ENCODE peak calls at places on chromosome 1, in five cellular contexts. One of them, this sample, is unnamed.

GRCh38 chr1:152168535-152168868 is 9.5 kb upstream of the RPTN start:
- DNase-seq in H9: no peak
- DNase-seq in neuronal stem cell: no peak
- DNase-seq in trophoblast cell: no peak
- DNase-seq in H1: no peak
- DNase-seq in this sample: no peak

GRCh38 chr1:53377438-53377841 is 49.6 kb upstream of the LRP8 start:
- DNase-seq in H9: peak
- DNase-seq in neuronal stem cell: no peak
- DNase-seq in trophoblast cell: no peak
- DNase-seq in H1: peak
- DNase-seq in this sample: no peak

GRCh38 chr1:9860887-9861286 is 37.1 kb upstream of the CLSTN1 start:
- DNase-seq in H9: no peak
- DNase-seq in neuronal stem cell: no peak
- DNase-seq in trophoblast cell: no peak
- DNase-seq in H1: no peak
- DNase-seq in this sample: peak

GRCh38 chr1:16038620-16038912 is 5.0 kb upstream of the CLCNKB start:
- DNase-seq in H9: no peak
- DNase-seq in neuronal stem cell: no peak
- DNase-seq in trophoblast cell: peak
- DNase-seq in H1: no peak
- DNase-seq in this sample: no peak

GRCh38 chr1:89670168-89670567 is 37.2 kb downstream of the LRRC8C start:
- DNase-seq in H9: no peak
- DNase-seq in neuronal stem cell: no peak
- DNase-seq in trophoblast cell: peak
- DNase-seq in H1: no peak
- DNase-seq in this sample: no peak

GRCh38 chr1:9344426-9345200 is 51.9 kb downstream of the SPSB1 start:
- DNase-seq in H9: no peak
- DNase-seq in neuronal stem cell: no peak
- DNase-seq in trophoblast cell: no peak
- DNase-seq in H1: no peak
- DNase-seq in this sample: no peak

GRCh38 chr1:49048188-49048587 is 271.5 kb upstream of the BEND5 start:
- DNase-seq in H9: no peak
- DNase-seq in neuronal stem cell: no peak
- DNase-seq in trophoblast cell: no peak
- DNase-seq in H1: no peak
- DNase-seq in this sample: no peak

GRCh38 chr1:152646656-152647055 is 16.5 kb upstream of the LCE2D start:
- DNase-seq in H9: no peak
- DNase-seq in neuronal stem cell: no peak
- DNase-seq in trophoblast cell: peak
- DNase-seq in H1: no peak
- DNase-seq in this sample: no peak

GRCh38 chr1:112718691-112719418 is 3.7 kb upstream of the PPM1J start:
- DNase-seq in H9: peak
- DNase-seq in neuronal stem cell: peak
- DNase-seq in trophoblast cell: peak
- DNase-seq in H1: peak
- DNase-seq in this sample: peak

GRCh38 chr1:237467320-237467719 is 423.4 kb downstream of the ZP4 start:
- DNase-seq in H9: no peak
- DNase-seq in neuronal stem cell: no peak
- DNase-seq in trophoblast cell: no peak
- DNase-seq in H1: no peak
- DNase-seq in this sample: no peak

GRCh38 chr1:204493145-204493881 is 1.3 kb downstream of the PIK3C2B start:
- DNase-seq in H9: no peak
- DNase-seq in neuronal stem cell: no peak
- DNase-seq in trophoblast cell: no peak
- DNase-seq in H1: peak
- DNase-seq in this sample: peak

GRCh38 chr1:117678246-117678977 is 72.6 kb downstream of the TENT5C start:
- DNase-seq in H9: no peak
- DNase-seq in neuronal stem cell: no peak
- DNase-seq in trophoblast cell: peak
- DNase-seq in H1: no peak
- DNase-seq in this sample: no peak

GRCh38 chr1:202011994-202012393 is 1.6 kb downstream of the ELF3 start:
- DNase-seq in H9: no peak
- DNase-seq in neuronal stem cell: no peak
- DNase-seq in trophoblast cell: no peak
- DNase-seq in H1: no peak
- DNase-seq in this sample: no peak

GRCh38 chr1:241551759-241552638 is 19.8 kb downstream of the KMO start:
- DNase-seq in H9: no peak
- DNase-seq in neuronal stem cell: no peak
- DNase-seq in trophoblast cell: no peak
- DNase-seq in H1: no peak
- DNase-seq in this sample: peak

GRCh38 chr1:164589961-164590507 is 31.1 kb downstream of the PBX1 start:
- DNase-seq in H9: peak
- DNase-seq in neuronal stem cell: no peak
- DNase-seq in trophoblast cell: no peak
- DNase-seq in H1: no peak
- DNase-seq in this sample: no peak

GRCh38 chr1:26477446-26478152 is 5.4 kb downstream of the HMGN2 start:
- DNase-seq in H9: no peak
- DNase-seq in neuronal stem cell: no peak
- DNase-seq in trophoblast cell: no peak
- DNase-seq in H1: no peak
- DNase-seq in this sample: peak

DNA sequence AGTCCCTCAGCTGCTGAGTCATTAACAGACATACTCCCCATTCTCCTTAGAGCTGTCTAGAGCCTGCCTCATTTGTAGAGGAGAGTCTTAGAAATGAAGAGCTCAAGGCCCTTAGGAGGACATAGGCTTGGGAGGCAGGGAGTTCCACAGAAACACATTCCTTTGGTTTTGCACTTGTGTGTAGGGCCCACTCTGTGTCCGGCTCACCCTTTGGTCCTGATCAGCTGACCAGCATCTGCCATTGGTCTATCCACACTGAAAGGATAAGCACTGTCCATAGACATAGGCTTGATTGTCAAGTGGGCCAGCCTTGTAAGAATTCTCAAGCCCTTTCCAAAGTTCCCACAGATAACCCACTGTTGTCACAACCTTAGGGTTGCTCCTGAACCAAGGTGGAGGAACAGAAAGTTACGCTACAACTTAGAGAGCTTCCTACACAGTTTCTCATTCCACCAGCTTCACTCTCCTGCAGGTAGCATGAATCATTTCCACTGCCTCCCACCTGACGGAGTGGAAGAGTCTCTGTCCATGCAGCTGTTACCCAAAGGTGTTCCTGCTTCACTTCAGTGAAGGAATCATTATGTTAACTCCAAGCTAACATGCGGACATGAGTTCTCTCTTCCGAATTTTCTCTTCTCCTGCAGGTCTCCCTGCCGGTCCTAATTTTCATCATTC is 96.1 kb downstream of the TNFSF18 start:
- DNase-seq in H9: no peak
- DNase-seq in neuronal stem cell: no peak
- DNase-seq in trophoblast cell: peak
- DNase-seq in H1: no peak
- DNase-seq in this sample: no peak
- H4K91ac ChIP-seq in H9: no peak
- H4K91ac ChIP-seq in neuronal stem cell: no peak
- H4K91ac ChIP-seq in trophoblast cell: no peak
- H4K91ac ChIP-seq in H1: no peak
- H4K91ac ChIP-seq in this sample: peak

GRCh38 chr1:100265562-100265930 is 470 bp upstream of the RTCA start:
- DNase-seq in H9: no peak
- DNase-seq in neuronal stem cell: no peak
- DNase-seq in trophoblast cell: no peak
- DNase-seq in H1: no peak
- DNase-seq in this sample: peak
- H4K91ac ChIP-seq in H9: no peak
- H4K91ac ChIP-seq in neuronal stem cell: no peak
- H4K91ac ChIP-seq in trophoblast cell: no peak
- H4K91ac ChIP-seq in H1: no peak
- H4K91ac ChIP-seq in this sample: peak

DNA sequence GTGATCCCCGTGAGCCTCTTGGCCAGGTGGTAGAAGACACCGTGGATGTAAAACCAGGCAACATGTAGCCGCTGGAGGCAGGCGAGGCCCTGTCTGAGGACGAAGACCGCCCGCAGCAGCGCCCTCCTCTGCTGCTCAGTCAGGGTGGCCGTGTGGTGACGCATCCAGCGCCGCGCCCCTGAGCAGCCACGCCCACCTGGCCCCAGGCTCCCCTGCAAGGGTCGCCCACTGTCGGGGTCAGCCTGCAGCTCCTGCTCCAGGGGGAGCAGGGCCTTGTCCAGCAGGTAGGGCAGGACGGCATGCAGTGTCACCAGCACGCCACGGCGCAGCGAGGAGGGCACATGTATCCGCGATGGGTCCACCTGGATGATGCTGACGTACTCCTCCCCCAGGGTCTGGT is 3.9 kb downstream of the PEX10 start:
- DNase-seq in H9: no peak
- DNase-seq in neuronal stem cell: no peak
- DNase-seq in trophoblast cell: no peak
- DNase-seq in H1: no peak
- DNase-seq in this sample: no peak
- H4K91ac ChIP-seq in H9: no peak
- H4K91ac ChIP-seq in neuronal stem cell: no peak
- H4K91ac ChIP-seq in trophoblast cell: no peak
- H4K91ac ChIP-seq in H1: no peak
- H4K91ac ChIP-seq in this sample: no peak

GRCh38 chr1:25088946-25089345 is 143.4 kb downstream of the SYF2 start:
- DNase-seq in H9: no peak
- DNase-seq in neuronal stem cell: no peak
- DNase-seq in trophoblast cell: no peak
- DNase-seq in H1: no peak
- DNase-seq in this sample: no peak
- H4K91ac ChIP-seq in H9: no peak
- H4K91ac ChIP-seq in neuronal stem cell: no peak
- H4K91ac ChIP-seq in trophoblast cell: no peak
- H4K91ac ChIP-seq in H1: no peak
- H4K91ac ChIP-seq in this sample: no peak